ENCODE peak calls at places on chromosomes 16 and 17, in seven cellular contexts. A is GM12878; V is activated CD4-positive, alpha-beta memory T cell treated with anti-CD3 and anti-CD28 coated beads, Interleukin-2, amount 10 ng/mL, durations not matched to agents 7 days and 5 days; B is mesothelial cell of epicardium; H is cardiac muscle cell; J is A673; T is endothelial cell. N is an unnamed sample.

GRCh38 chr17:73430848-73431247 is 119.0 kb upstream of the CDC42EP4 start:
- DNase-seq in A (no peak), V (peak), B (no peak), H (peak), J (peak), T (no peak), N (no peak)

GRCh38 chr16:90022209-90023077 is 3.2 kb upstream of the DBNDD1 start:
- DNase-seq in A (peak), V (peak), B (no peak), H (peak), J (peak), T (peak), N (peak)

GRCh38 chr17:27621557-27621956 is 9.4 kb upstream of the LGALS9 start:
- DNase-seq in A (no peak), V (no peak), B (no peak), H (no peak), J (no peak), T (no peak), N (no peak)

GRCh38 chr16:88077328-88078108 is 126.3 kb downstream of the BANP start:
- DNase-seq in A (no peak), V (no peak), B (peak), H (no peak), J (no peak), T (no peak), N (no peak)

GRCh38 chr17:8801135-8801840 is 2.1 kb upstream of the MFSD6L start:
- DNase-seq in A (no peak), V (no peak), B (no peak), H (no peak), J (no peak), T (no peak), N (no peak)

GRCh38 chr17:77420804-77421634 is 280.2 kb downstream of the SEC14L1 start:
- DNase-seq in A (no peak), V (peak), B (no peak), H (peak), J (peak), T (peak), N (peak)

GRCh38 chr17:34382586-34383224 is 19.7 kb upstream of the CCL1 start:
- DNase-seq in A (peak), V (peak), B (no peak), H (no peak), J (no peak), T (peak), N (peak)

GRCh38 chr16:57810197-57811024 is 8.1 kb upstream of the KIFC3 start:
- DNase-seq in A (peak), V (peak), B (no peak), H (peak), J (peak), T (peak), N (peak)

GRCh38 chr17:82358467-82359350 is at the start of gene TEX19:
- DNase-seq in A (no peak), V (no peak), B (no peak), H (no peak), J (peak), T (no peak), N (peak)

GRCh38 chr16:55754056-55754455 is 78.8 kb downstream of the CES1 start:
- DNase-seq in A (no peak), V (no peak), B (no peak), H (no peak), J (no peak), T (no peak), N (no peak)

GRCh38 chr17:61943117-61943516 is 15.3 kb upstream of the INTS2 start:
- DNase-seq in A (no peak), V (no peak), B (no peak), H (no peak), J (no peak), T (no peak), N (no peak)

GRCh38 chr16:56029026-56029425 is 153.9 kb upstream of the CES5A start:
- DNase-seq in A (no peak), V (no peak), B (no peak), H (no peak), J (no peak), T (no peak), N (no peak)

GRCh38 chr16:75555213-75555706 is 792 bp downstream of the TMEM231 start:
- DNase-seq in A (no peak), V (peak), B (peak), H (peak), J (peak), T (peak), N (no peak)

GRCh38 chr17:45794840-45795239 is 10.7 kb downstream of the CRHR1 start:
- DNase-seq in A (no peak), V (no peak), B (no peak), H (peak), J (no peak), T (peak), N (no peak)

GRCh38 chr16:57623251-57624043 is 5.0 kb upstream of the ADGRG1 start:
- DNase-seq in A (no peak), V (no peak), B (no peak), H (peak), J (peak), T (no peak), N (no peak)

GRCh38 chr16:29815032-29815721 is 775 bp upstream of the PAGR1 start:
- DNase-seq in A (no peak), V (peak), B (no peak), H (peak), J (peak), T (peak), N (peak)

GRCh38 chr16:20510323-20510722 is 59.0 kb downstream of the ACSM2A start:
- DNase-seq in A (no peak), V (no peak), B (no peak), H (peak), J (no peak), T (no peak), N (no peak)

GRCh38 chr17:44006581-44007345 is 2.3 kb downstream of the NAGS start:
- DNase-seq in A (peak), V (peak), B (peak), H (peak), J (peak), T (peak), N (peak)

N was measured in DND-41.